ENCODE peak calls at places on chromosome 20, in five cellular contexts. One of them, this sample, is unnamed.

GRCh38 chr20:2694519-2694918 is 1.9 kb downstream of the EBF4 start:
- DNase-seq in A549: no peak
- DNase-seq in fibroblast of lung: no peak
- DNase-seq in neural crest cell: no peak
- DNase-seq in B cell: no peak
- DNase-seq in this sample: no peak

GRCh38 chr20:23180451-23180921 is 94.4 kb upstream of the CD93 start:
- DNase-seq in A549: no peak
- DNase-seq in B cell: no peak
- DNase-seq in neural crest cell: no peak
- DNase-seq in fibroblast of lung: no peak
- DNase-seq in this sample: no peak

GRCh38 chr20:58623579-58624473 is 27.3 kb upstream of the STX16 start:
- DNase-seq in fibroblast of lung: peak; percentile 98
- DNase-seq in B cell: no peak
- DNase-seq in A549: peak; percentile 94
- DNase-seq in neural crest cell: peak; percentile 23
- DNase-seq in this sample: no peak

GRCh38 chr20:23085415-23086055 is 589 bp downstream of the CD93 start:
- DNase-seq in A549: no peak
- DNase-seq in B cell: no peak
- DNase-seq in neural crest cell: no peak
- DNase-seq in fibroblast of lung: no peak
- DNase-seq in this sample: no peak

GRCh38 chr20:24662756-24663399 is 193.4 kb downstream of the SYNDIG1 start:
- DNase-seq in B cell: no peak
- DNase-seq in A549: no peak
- DNase-seq in fibroblast of lung: peak; percentile 16
- DNase-seq in neural crest cell: no peak
- DNase-seq in this sample: no peak

GRCh38 chr20:40860487-40860902 is 168.1 kb upstream of the TOP1 start:
- DNase-seq in fibroblast of lung: peak; percentile 86
- DNase-seq in A549: no peak
- DNase-seq in B cell: no peak
- DNase-seq in neural crest cell: no peak
- DNase-seq in this sample: no peak

GRCh38 chr20:51082988-51083387 is 60.1 kb upstream of the KCNG1 start:
- DNase-seq in B cell: no peak
- DNase-seq in neural crest cell: no peak
- DNase-seq in A549: no peak
- DNase-seq in fibroblast of lung: no peak
- DNase-seq in this sample: no peak

GRCh38 chr20:58867211-58867610 is 14.7 kb downstream of the GNAS start:
- DNase-seq in fibroblast of lung: no peak
- DNase-seq in A549: no peak
- DNase-seq in B cell: no peak
- DNase-seq in neural crest cell: no peak
- DNase-seq in this sample: no peak

GRCh38 chr20:37525810-37526209 is 1.9 kb downstream of the BLCAP start:
- DNase-seq in A549: no peak
- DNase-seq in neural crest cell: no peak
- DNase-seq in B cell: no peak
- DNase-seq in fibroblast of lung: no peak
- DNase-seq in this sample: no peak

GRCh38 chr20:1392693-1393506 is at the start of gene FKBP1A:
- DNase-seq in neural crest cell: peak; percentile 73
- DNase-seq in A549: peak; percentile 91
- DNase-seq in B cell: peak; percentile 92
- DNase-seq in fibroblast of lung: peak; percentile 85
- DNase-seq in this sample: peak; percentile 93

GRCh38 chr20:59400666-59401065 is 100.3 kb downstream of the EDN3 start:
- DNase-seq in neural crest cell: no peak
- DNase-seq in B cell: no peak
- DNase-seq in fibroblast of lung: no peak
- DNase-seq in A549: no peak
- DNase-seq in this sample: no peak

GRCh38 chr20:7790189-7790588 is 150.1 kb downstream of the HAO1 start:
- DNase-seq in A549: no peak
- DNase-seq in neural crest cell: no peak
- DNase-seq in fibroblast of lung: peak; percentile 78
- DNase-seq in B cell: no peak
- DNase-seq in this sample: no peak

GRCh38 chr20:2302369-2302768 is 6.6 kb downstream of the TGM3 start:
- DNase-seq in B cell: no peak
- DNase-seq in A549: no peak
- DNase-seq in neural crest cell: no peak
- DNase-seq in fibroblast of lung: no peak
- DNase-seq in this sample: no peak

GRCh38 chr20:10633708-10634107 is 40.1 kb downstream of the JAG1 start:
- DNase-seq in B cell: no peak
- DNase-seq in fibroblast of lung: no peak
- DNase-seq in A549: no peak
- DNase-seq in neural crest cell: no peak
- DNase-seq in this sample: no peak

DNA sequence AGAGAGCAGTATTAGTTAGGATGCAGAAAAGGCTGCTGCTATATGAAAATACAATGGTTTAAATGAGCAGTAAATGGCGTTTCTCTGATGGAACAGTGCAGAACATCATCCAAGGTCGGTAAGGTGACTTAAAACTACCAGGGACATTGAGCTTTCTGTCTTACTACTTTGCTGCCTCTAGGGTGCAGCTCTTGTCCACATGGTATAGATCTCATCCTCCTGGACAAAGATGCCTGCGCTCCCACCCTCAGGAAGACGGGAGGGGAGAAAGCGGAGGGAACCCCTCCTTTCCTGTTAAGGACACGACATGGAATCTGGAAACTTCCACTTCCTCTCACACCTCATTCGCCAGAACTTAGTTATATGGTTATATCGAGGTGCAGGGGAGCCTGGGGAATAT is 224.4 kb upstream of the TSHZ2 start:
- DNase-seq in neural crest cell: no peak
- DNase-seq in B cell: no peak
- DNase-seq in fibroblast of lung: peak; percentile 10
- DNase-seq in A549: no peak
- DNase-seq in this sample: no peak
- TF ChIP-seq CTCF in neural crest cell: peak; percentile 51
- TF ChIP-seq CTCF in B cell: no peak
- TF ChIP-seq CTCF in fibroblast of lung: peak; percentile 55
- TF ChIP-seq CTCF in A549: no peak
- TF ChIP-seq CTCF in this sample: peak; percentile 3

GRCh38 chr20:62516345-62516744 is 40.5 kb upstream of the GATA5 start:
- DNase-seq in B cell: no peak
- DNase-seq in A549: peak; percentile 76
- DNase-seq in fibroblast of lung: no peak
- DNase-seq in neural crest cell: no peak
- DNase-seq in this sample: no peak
- TF ChIP-seq CTCF in B cell: no peak
- TF ChIP-seq CTCF in A549: peak; percentile 55
- TF ChIP-seq CTCF in fibroblast of lung: no peak
- TF ChIP-seq CTCF in neural crest cell: peak; percentile 48
- TF ChIP-seq CTCF in this sample: no peak

GRCh38 chr20:32989507-32990283 is 14.5 kb downstream of the SUN5 start:
- DNase-seq in neural crest cell: no peak
- DNase-seq in A549: no peak
- DNase-seq in B cell: no peak
- DNase-seq in fibroblast of lung: no peak
- DNase-seq in this sample: no peak
- TF ChIP-seq CTCF in neural crest cell: no peak
- TF ChIP-seq CTCF in A549: no peak
- TF ChIP-seq CTCF in B cell: no peak
- TF ChIP-seq CTCF in fibroblast of lung: no peak
- TF ChIP-seq CTCF in this sample: no peak

GRCh38 chr20:6420336-6420735 is 297.5 kb upstream of the FERMT1 start:
- DNase-seq in neural crest cell: no peak
- DNase-seq in A549: no peak
- DNase-seq in fibroblast of lung: no peak
- DNase-seq in B cell: no peak
- DNase-seq in this sample: no peak

GRCh38 chr20:6411651-6412050 is 288.8 kb upstream of the FERMT1 start:
- DNase-seq in neural crest cell: no peak
- DNase-seq in A549: no peak
- DNase-seq in B cell: no peak
- DNase-seq in fibroblast of lung: no peak
- DNase-seq in this sample: no peak

GRCh38 chr20:6418732-6419131 is 295.9 kb upstream of the FERMT1 start:
- DNase-seq in B cell: no peak
- DNase-seq in neural crest cell: no peak
- DNase-seq in fibroblast of lung: peak; percentile 23
- DNase-seq in A549: no peak
- DNase-seq in this sample: no peak

GRCh38 chr20:6421321-6422030 is 298.6 kb upstream of the FERMT1 start:
- DNase-seq in B cell: no peak
- DNase-seq in neural crest cell: no peak
- DNase-seq in A549: no peak
- DNase-seq in fibroblast of lung: no peak
- DNase-seq in this sample: no peak

DNA sequence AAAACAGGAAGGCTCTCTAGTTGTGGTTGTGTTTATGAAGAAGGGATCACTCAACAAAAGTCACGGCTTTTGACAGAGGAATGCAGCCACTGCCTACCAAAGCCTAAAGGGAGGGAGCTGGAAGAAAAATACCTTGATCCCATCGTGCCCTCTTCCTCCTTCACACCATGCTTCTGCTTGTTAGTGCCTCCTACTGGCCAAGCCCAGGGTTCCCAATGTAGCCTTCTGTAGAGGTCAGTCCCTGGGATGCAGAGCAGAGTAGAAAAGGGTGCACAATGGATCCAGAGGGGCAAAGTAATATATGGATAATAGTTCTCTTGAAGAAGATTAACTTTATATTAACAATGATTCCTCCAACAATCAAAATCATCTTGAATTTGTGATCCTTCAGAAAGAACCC is 293.5 kb upstream of the FERMT1 start:
- DNase-seq in fibroblast of lung: no peak
- DNase-seq in neural crest cell: no peak
- DNase-seq in B cell: no peak
- DNase-seq in A549: no peak
- DNase-seq in this sample: no peak
- TF ChIP-seq CTCF in fibroblast of lung: no peak
- TF ChIP-seq CTCF in neural crest cell: peak; percentile 13
- TF ChIP-seq CTCF in B cell: no peak
- TF ChIP-seq CTCF in A549: no peak
- TF ChIP-seq CTCF in this sample: no peak

GRCh38 chr20:49032455-49032854 is 13.7 kb upstream of the CSE1L start:
- DNase-seq in B cell: no peak
- DNase-seq in fibroblast of lung: no peak
- DNase-seq in A549: no peak
- DNase-seq in neural crest cell: no peak
- DNase-seq in this sample: no peak

GRCh38 chr20:49030954-49031619 is 15.0 kb upstream of the CSE1L start:
- DNase-seq in neural crest cell: no peak
- DNase-seq in A549: no peak
- DNase-seq in B cell: no peak
- DNase-seq in fibroblast of lung: peak; percentile 6
- DNase-seq in this sample: no peak

GRCh38 chr20:49024220-49024619 is 21.9 kb upstream of the CSE1L start:
- DNase-seq in A549: no peak
- DNase-seq in B cell: no peak
- DNase-seq in neural crest cell: no peak
- DNase-seq in fibroblast of lung: no peak
- DNase-seq in this sample: no peak

GRCh38 chr20:49029203-49029602 is 16.9 kb upstream of the CSE1L start:
- DNase-seq in B cell: no peak
- DNase-seq in fibroblast of lung: peak; percentile 74
- DNase-seq in A549: no peak
- DNase-seq in neural crest cell: no peak
- DNase-seq in this sample: no peak

GRCh38 chr20:49028684-49029083 is 17.4 kb upstream of the CSE1L start:
- DNase-seq in fibroblast of lung: peak; percentile 33
- DNase-seq in A549: peak; percentile 31
- DNase-seq in neural crest cell: no peak
- DNase-seq in B cell: no peak
- DNase-seq in this sample: no peak
- TF ChIP-seq CTCF in fibroblast of lung: peak; percentile 43
- TF ChIP-seq CTCF in A549: peak; percentile 37
- TF ChIP-seq CTCF in neural crest cell: peak; percentile 52
- TF ChIP-seq CTCF in B cell: peak; percentile 12
- TF ChIP-seq CTCF in this sample: peak; percentile 28

GRCh38 chr20:63578224-63579016 is 4.4 kb upstream of the HELZ2 start:
- DNase-seq in neural crest cell: no peak
- DNase-seq in fibroblast of lung: no peak
- DNase-seq in B cell: no peak
- DNase-seq in A549: no peak
- DNase-seq in this sample: no peak
- TF ChIP-seq CTCF in neural crest cell: no peak
- TF ChIP-seq CTCF in fibroblast of lung: no peak
- TF ChIP-seq CTCF in B cell: peak; percentile 15
- TF ChIP-seq CTCF in A549: no peak
- TF ChIP-seq CTCF in this sample: peak; percentile 22

GRCh38 chr20:57104113-57104512 is 162.3 kb downstream of the BMP7 start:
- DNase-seq in B cell: no peak
- DNase-seq in A549: no peak
- DNase-seq in fibroblast of lung: no peak
- DNase-seq in neural crest cell: no peak
- DNase-seq in this sample: no peak
- TF ChIP-seq CTCF in B cell: no peak
- TF ChIP-seq CTCF in A549: no peak
- TF ChIP-seq CTCF in fibroblast of lung: no peak
- TF ChIP-seq CTCF in neural crest cell: no peak
- TF ChIP-seq CTCF in this sample: no peak

DNA sequence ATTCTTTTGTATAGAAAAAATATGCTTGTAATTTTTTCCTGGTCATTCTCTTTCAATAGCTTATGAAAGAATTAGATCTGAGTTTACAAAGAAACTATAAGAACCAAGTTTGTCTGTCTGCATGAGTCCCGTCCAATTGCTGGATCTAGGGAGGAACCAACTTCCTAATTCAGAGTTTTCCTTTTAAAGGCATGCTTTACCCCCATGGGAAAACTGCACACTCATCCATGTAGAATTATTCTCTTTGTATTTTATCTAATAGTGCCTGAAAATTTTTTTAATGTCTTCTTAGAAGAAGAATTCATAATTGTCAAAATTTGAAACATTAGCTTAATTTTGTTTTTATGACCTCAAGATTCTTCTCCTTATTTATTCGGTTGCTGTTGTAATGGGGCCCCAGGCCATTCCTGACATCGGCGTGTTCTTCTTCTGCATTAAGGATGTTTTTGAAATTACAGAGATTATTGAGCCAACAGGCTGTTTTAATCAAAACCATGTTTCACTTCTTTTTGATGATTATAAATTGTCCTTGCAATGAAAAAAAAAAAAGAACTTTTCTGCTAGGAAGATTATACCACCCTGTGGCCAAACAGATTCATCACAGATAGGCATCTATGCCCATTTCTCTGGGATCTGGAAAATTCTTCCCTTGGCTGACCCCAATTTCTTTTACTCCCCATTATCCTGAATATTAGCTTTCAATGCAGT is 100.3 kb downstream of the ZNF217 start:
- DNase-seq in A549: no peak
- DNase-seq in B cell: no peak
- DNase-seq in fibroblast of lung: no peak
- DNase-seq in neural crest cell: no peak
- DNase-seq in this sample: no peak
- TF ChIP-seq CTCF in A549: no peak
- TF ChIP-seq CTCF in B cell: no peak
- TF ChIP-seq CTCF in fibroblast of lung: no peak
- TF ChIP-seq CTCF in neural crest cell: peak; percentile 40
- TF ChIP-seq CTCF in this sample: no peak

This sample was measured in GM10248.